ENCODE peak calls at places on chromosomes 11 and 22, in four cellular contexts. G, P, K and D are unnamed samples.

GRCh38 chr11:69651834-69652620 is 11.1 kb downstream of the CCND1 start:
- DNase-seq in G (no peak), P (no peak), K (no peak), D (no peak)

GRCh38 chr11:63845305-63845704 is 6.4 kb downstream of the MARK2 start:
- DNase-seq in G (no peak), P (peak), K (peak), D (no peak)

GRCh38 chr11:34431979-34432378 is 6.8 kb upstream of the CAT start:
- DNase-seq in G (no peak), P (no peak), K (no peak), D (no peak)

GRCh38 chr11:112229746-112230433 is 3.7 kb downstream of the PTS start:
- DNase-seq in G (no peak), P (peak), K (peak), D (peak)

GRCh38 chr11:54946429-54946828 is 239.8 kb downstream of the OR4A5 start:
- DNase-seq in G (no peak), P (no peak), K (no peak), D (no peak)

GRCh38 chr11:81869337-81870065 is 864.2 kb downstream of the FAM181B start:
- DNase-seq in G (peak), P (peak), K (peak), D (no peak)

GRCh38 chr22:40654522-40655167 is 18.1 kb upstream of the MRTFA start:
- DNase-seq in G (no peak), P (peak), K (peak), D (peak)

GRCh38 chr11:13026722-13027121 is 17.6 kb downstream of the RASSF10 start:
- DNase-seq in G (no peak), P (no peak), K (no peak), D (no peak)

GRCh38 chr11:70826541-70826943 is 425.8 kb downstream of the SHANK2 start:
- DNase-seq in G (no peak), P (no peak), K (no peak), D (no peak)

GRCh38 chr22:28562324-28562723 is 117.3 kb downstream of the TTC28 start:
- DNase-seq in G (no peak), P (no peak), K (no peak), D (no peak)

GRCh38 chr11:134751825-134752224 is 339.8 kb upstream of the B3GAT1 start:
- DNase-seq in G (no peak), P (no peak), K (no peak), D (no peak)

GRCh38 chr22:29994941-29995340 is 85.3 kb upstream of the HORMAD2 start:
- DNase-seq in G (peak), P (peak), K (peak), D (no peak)

GRCh38 chr11:13694115-13694514 is 25.6 kb downstream of the FAR1 start:
- DNase-seq in G (no peak), P (no peak), K (no peak), D (no peak)

DNA sequence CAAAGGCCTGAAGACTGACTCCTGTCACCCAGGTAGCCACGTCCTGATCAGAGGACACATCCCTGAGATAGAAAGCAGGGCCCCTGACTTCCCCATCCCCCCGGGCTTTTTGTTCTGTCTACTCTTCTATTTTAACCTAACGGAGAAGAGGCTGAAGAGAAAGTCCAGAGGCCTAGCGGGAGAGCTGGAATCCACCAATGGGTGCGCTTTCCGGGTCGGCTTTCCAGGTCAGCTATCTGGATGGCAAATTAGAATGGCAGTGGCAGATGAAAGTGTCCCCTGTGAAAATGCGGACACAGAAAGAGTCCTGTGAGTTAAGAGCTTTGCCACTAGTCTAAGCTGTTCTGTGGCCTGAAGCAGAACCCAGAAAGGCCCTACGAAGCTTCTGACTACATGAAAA is 13.1 kb upstream of the SERPING1 start:
- DNase-seq in G (no peak), P (no peak), K (no peak), D (no peak)
- H3K4me3 ChIP-seq in G (no peak), P (no peak), K (no peak), D (no peak)

GRCh38 chr22:42834177-42834949 is 22.7 kb downstream of the ARFGAP3 start:
- DNase-seq in G (no peak), P (no peak), K (no peak), D (no peak)
- H3K4me3 ChIP-seq in G (no peak), P (no peak), K (no peak), D (no peak)

DNA sequence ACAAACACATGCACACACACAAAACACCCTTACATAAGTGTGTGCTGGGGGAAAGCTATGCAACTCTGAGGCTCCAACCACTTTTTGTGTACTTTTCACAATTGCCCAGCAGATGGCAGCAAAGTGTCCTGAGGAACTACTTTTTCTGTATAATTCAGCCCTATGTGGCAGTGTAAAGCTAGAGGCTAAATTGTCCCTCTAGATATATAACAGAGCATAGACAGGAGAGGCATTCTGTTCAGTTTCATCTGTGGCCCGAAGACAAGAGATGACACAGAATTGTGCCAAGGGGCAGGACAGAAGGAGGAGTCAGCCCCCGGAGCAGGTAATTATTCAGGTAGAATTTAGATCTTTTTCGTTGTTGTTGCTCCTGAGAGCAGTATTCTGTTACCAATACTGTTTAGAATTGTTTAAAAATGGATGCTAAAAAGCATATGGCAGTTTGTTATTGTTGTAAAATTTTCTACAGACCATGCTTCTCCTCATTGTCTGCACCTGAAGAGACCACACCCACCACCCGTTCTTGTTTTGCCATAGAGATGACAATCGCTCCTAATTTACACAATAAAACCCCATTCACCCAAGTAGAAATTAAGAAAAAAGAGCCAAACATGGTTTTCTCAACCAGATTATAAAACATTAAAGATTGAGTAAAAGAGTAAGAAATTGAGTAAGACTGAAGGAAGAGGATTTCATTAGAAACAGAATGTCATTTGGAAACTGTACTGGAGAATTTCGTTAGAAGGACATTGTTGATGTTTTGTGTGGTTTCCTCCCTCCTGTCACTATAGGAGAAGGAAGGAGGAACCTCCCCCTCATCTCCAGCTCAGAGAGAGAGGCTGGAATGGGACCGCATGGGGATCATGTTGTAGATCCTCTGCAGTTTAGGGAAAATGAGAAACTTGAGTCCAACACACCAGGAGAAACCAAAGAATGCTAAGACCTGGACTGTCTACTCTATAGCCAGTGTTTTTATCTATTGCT is 14.5 kb upstream of the MS4A7 start:
- DNase-seq in G (peak), P (peak), K (peak), D (no peak)
- H3K4me3 ChIP-seq in G (no peak), P (no peak), K (no peak), D (no peak)

GRCh38 chr11:48105096-48105990 is 111.3 kb upstream of the OR4B1 start:
- DNase-seq in G (no peak), P (no peak), K (no peak), D (no peak)
- H3K4me3 ChIP-seq in G (no peak), P (no peak), K (no peak), D (no peak)

GRCh38 chr22:37426532-37427127 is 649 bp downstream of the ELFN2 start:
- DNase-seq in G (no peak), P (no peak), K (no peak), D (no peak)

GRCh38 chr22:37425800-37426531 is 1.3 kb downstream of the ELFN2 start:
- DNase-seq in G (no peak), P (peak), K (no peak), D (peak)

GRCh38 chr22:37427128-37427710 is at the start of gene ELFN2:
- DNase-seq in G (no peak), P (peak), K (no peak), D (no peak)

GRCh38 chr22:37428649-37429586 is 1.6 kb upstream of the ELFN2 start:
- DNase-seq in G (peak), P (peak), K (peak), D (no peak)

DNA sequence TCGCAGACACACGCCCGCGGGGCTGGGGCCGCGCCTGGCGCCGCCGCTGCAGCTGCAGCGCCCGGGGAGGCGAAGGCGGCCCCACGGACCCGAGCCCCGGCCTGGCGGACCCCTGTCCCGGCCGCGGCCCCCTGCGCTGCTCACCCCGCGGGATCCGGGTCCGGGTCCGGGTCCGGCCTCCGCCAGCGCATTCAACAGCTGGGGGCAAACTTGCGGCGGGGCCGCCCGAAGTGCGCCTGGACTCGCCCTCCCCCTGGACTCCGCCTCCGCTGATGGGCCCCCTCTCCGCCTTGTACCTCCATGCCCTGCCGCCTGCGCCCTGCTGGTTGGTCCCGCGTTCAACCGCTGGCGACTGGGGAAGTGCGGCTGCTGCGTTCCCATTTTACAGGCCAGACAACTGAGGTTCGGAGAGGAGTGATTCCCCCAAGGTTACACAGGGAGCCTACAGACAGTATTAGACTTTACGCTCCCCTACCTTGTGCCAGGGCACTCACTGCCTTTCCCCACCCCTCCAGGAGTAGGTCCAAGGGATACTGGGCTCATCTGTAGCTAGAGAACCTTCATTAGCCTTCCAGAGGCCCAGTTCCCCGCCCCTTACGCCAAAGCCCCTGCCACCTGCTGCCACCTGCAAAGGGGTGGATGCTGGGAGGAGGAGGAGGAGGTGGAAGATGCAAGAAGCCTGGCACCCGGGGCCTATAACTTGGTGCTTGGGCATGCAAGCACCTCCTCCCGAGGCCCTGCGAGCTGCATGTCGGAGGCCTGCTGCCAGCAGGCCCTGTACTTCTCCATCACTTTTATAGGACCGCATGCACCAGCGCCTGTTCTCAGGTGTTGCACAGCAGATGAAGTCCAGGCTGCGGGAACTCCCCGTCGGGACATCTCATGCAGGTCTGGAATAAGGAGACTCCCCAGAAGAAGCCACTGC is 694 bp upstream of the ELFN2 start:
- DNase-seq in G (no peak), P (no peak), K (no peak), D (no peak)
- H3K4me3 ChIP-seq in G (no peak), P (peak), K (peak), D (peak)

GRCh38 chr11:83054001-83054400 is 17.7 kb downstream of the RAB30 start:
- DNase-seq in G (no peak), P (no peak), K (no peak), D (no peak)
- H3K4me3 ChIP-seq in G (no peak), P (no peak), K (no peak), D (no peak)

DNA sequence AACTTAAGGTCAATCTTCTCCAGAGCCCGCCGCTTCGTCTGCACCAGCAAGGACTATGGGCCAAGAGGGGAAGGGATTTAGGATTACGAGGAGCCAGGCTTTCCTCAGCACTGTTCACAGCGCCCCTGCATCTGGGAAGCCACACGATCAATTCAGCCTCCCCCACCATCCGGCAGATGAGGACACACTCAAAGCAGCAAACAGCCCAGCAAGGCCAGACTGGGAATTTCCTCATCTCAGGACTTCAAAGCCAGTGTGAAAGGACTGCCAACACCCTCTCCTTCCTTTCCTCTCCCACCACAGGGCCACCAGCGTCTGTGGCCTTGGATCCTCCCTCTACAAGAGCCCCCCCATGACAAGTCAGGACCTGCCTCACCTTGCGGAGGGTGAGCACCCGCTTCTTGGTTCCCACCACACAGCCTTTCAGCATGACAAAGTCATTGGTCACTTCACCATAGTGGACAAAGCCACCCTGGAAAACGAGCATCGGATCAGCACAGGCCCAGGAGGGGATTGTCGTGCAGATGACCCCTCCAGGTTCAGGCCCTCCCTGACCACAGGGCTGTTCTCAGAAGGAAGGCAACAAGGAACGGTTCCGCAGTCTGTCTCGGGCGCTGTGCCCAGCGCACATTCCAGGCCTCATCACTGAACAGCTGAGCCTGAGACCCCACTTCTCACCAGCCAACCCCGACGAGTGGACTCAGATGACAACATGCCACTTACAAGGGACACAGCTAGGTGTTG is 6.0 kb downstream of the RPL3 start:
- DNase-seq in G (no peak), P (no peak), K (no peak), D (no peak)
- H3K4me3 ChIP-seq in G (no peak), P (no peak), K (no peak), D (no peak)

GRCh38 chr11:118928108-118928869 is 2.6 kb upstream of the BCL9L start:
- DNase-seq in G (peak), P (peak), K (peak), D (peak)
- H3K4me3 ChIP-seq in G (peak), P (peak), K (peak), D (peak)

GRCh38 chr11:101552893-101553292 is 30.9 kb downstream of the TRPC6 start:
- DNase-seq in G (no peak), P (no peak), K (no peak), D (no peak)
- H3K4me3 ChIP-seq in G (no peak), P (no peak), K (no peak), D (no peak)